ENCODE peak calls at places on chromosomes 2 and 18, in eight cellular contexts. F is NCI-H1105; S is IMR-90; N is colonic mucosa; Z is activated B cell treated with CpG ODN at 0.5 μM for 24 hours; X is ecto neural progenitor cell; V is smooth muscle cell of the brain vasculature; E is stimulated activated CD8-positive, alpha-beta memory T cell treated with anti-CD3 and anti-CD28 coated beads, Interleukin-12 subunit alpha, Interleukin-12 subunit beta, amount 100 ng/mL, for 1 hour. R is an unnamed sample.

GRCh38 chr2:65846984-65847383 is 414.6 kb upstream of the SPRED2 start:
- DNase-seq in F (no peak), S (no peak), N (no peak), Z (no peak), X (no peak), V (no peak), E (no peak), R (no peak)

GRCh38 chr2:10285191-10285577 is 17.5 kb upstream of the HPCAL1 start:
- DNase-seq in F (no peak), S (no peak), N (no peak), Z (no peak), X (no peak), V (no peak), E (no peak), R (no peak)

GRCh38 chr2:134320930-134321329 is 67.1 kb downstream of the MGAT5 start:
- DNase-seq in F (no peak), S (no peak), N (peak), Z (no peak), X (no peak), V (no peak), E (peak), R (no peak)

GRCh38 chr2:219836647-219837177 is 209.3 kb downstream of the SLC4A3 start:
- DNase-seq in F (no peak), S (peak), N (no peak), Z (no peak), X (no peak), V (no peak), E (no peak), R (no peak)

GRCh38 chr18:34936772-34937171 is 104.4 kb upstream of the MAPRE2 start:
- DNase-seq in F (no peak), S (no peak), N (no peak), Z (no peak), X (no peak), V (no peak), E (no peak), R (no peak)

GRCh38 chr2:135798762-135799161 is 38.2 kb downstream of the LCT start:
- DNase-seq in F (no peak), S (no peak), N (no peak), Z (no peak), X (no peak), V (no peak), E (no peak), R (no peak)

GRCh38 chr2:10080536-10081304 is 509 bp upstream of the CYS1 start:
- DNase-seq in F (no peak), S (no peak), N (no peak), Z (peak), X (no peak), V (no peak), E (no peak), R (no peak)

GRCh38 chr2:23411752-23412431 is 26.9 kb downstream of the KLHL29 start:
- DNase-seq in F (no peak), S (peak), N (no peak), Z (no peak), X (no peak), V (no peak), E (no peak), R (no peak)

GRCh38 chr2:196884368-196884767 is 42.1 kb downstream of the PGAP1 start:
- DNase-seq in F (no peak), S (no peak), N (no peak), Z (no peak), X (no peak), V (no peak), E (no peak), R (no peak)

GRCh38 chr2:32882911-32883810 is 63.6 kb upstream of the LTBP1 start:
- DNase-seq in F (no peak), S (peak), N (no peak), Z (no peak), X (no peak), V (no peak), E (no peak), R (no peak)

GRCh38 chr2:64524604-64525322 is 635 bp downstream of the AFTPH start:
- DNase-seq in F (peak), S (peak), N (peak), Z (peak), X (peak), V (no peak), E (peak), R (no peak)

GRCh38 chr2:229173810-229174359 is 97.2 kb downstream of the PID1 start:
- DNase-seq in F (no peak), S (no peak), N (no peak), Z (no peak), X (no peak), V (no peak), E (no peak), R (no peak)

GRCh38 chr2:32452338-32453064 is 95.7 kb downstream of the BIRC6 start:
- DNase-seq in F (no peak), S (no peak), N (no peak), Z (no peak), X (no peak), V (no peak), E (no peak), R (no peak)

GRCh38 chr2:144430722-144431163 is 89.2 kb downstream of the ZEB2 start:
- DNase-seq in F (peak), S (peak), N (no peak), Z (no peak), X (no peak), V (no peak), E (no peak), R (no peak)

GRCh38 chr2:19753818-19754217 is 148.0 kb downstream of the TTC32 start:
- DNase-seq in F (no peak), S (no peak), N (no peak), Z (no peak), X (no peak), V (no peak), E (no peak), R (no peak)

GRCh38 chr2:155372969-155373368 is 674.5 kb downstream of the KCNJ3 start:
- DNase-seq in F (peak), S (no peak), N (no peak), Z (no peak), X (no peak), V (no peak), E (no peak), R (no peak)

GRCh38 chr18:59419386-59419785 is 60.3 kb upstream of the LMAN1 start:
- DNase-seq in F (peak), S (peak), N (no peak), Z (no peak), X (no peak), V (no peak), E (no peak), R (no peak)

GRCh38 chr2:27442282-27442980 is at the start of gene KRTCAP3:
- DNase-seq in F (peak), S (no peak), N (peak), Z (peak), X (peak), V (no peak), E (no peak), R (no peak)

GRCh38 chr2:63698825-63699548 is 110.2 kb downstream of the MDH1 start:
- DNase-seq in F (no peak), S (peak), N (peak), Z (no peak), X (no peak), V (peak), E (no peak), R (peak)

GRCh38 chr18:59932401-59932800 is 32.6 kb downstream of the PMAIP1 start:
- DNase-seq in F (no peak), S (no peak), N (no peak), Z (no peak), X (no peak), V (no peak), E (no peak), R (no peak)

GRCh38 chr18:59900222-59901128 is 679 bp downstream of the PMAIP1 start:
- DNase-seq in F (peak), S (peak), N (peak), Z (peak), X (no peak), V (no peak), E (peak), R (no peak)

GRCh38 chr2:238097988-238098853 is 1.9 kb upstream of the ESPNL start:
- DNase-seq in F (no peak), S (no peak), N (peak), Z (no peak), X (peak), V (peak), E (no peak), R (peak)